ENCODE peak calls at places on chromosomes 4 and X, in four cellular contexts. Z is A549, Q is K562, R is HepG2. X is an unnamed sample.

GRCh38 chr4:26256016-26256415 is 64.8 kb upstream of the RBPJ start:
- DNase-seq in Z (no peak), Q (no peak), R (no peak), X (peak)

GRCh38 chrX:63743596-63743995 is 41.4 kb downstream of the ARHGEF9 start:
- DNase-seq in Z (no peak), Q (no peak), R (no peak), X (no peak)

GRCh38 chr4:148030486-148030885 is 298.6 kb downstream of the ARHGAP10 start:
- DNase-seq in Z (no peak), Q (no peak), R (no peak), X (peak)

GRCh38 chr4:108917255-108917654 is 154.4 kb upstream of the ETNPPL start:
- DNase-seq in Z (no peak), Q (no peak), R (no peak), X (no peak)

GRCh38 chr4:15920723-15921591 is 17.6 kb downstream of the FGFBP1 start:
- DNase-seq in Z (peak), Q (no peak), R (no peak), X (peak)

GRCh38 chr4:13535708-13536361 is 8.5 kb downstream of the NKX3-2 start:
- DNase-seq in Z (no peak), Q (no peak), R (no peak), X (no peak)

GRCh38 chr4:54085284-54085683 is 14.7 kb upstream of the GSX2 start:
- DNase-seq in Z (peak), Q (no peak), R (peak), X (peak)

GRCh38 chr4:53706422-53707032 is 115.2 kb upstream of the LNX1 start:
- DNase-seq in Z (peak), Q (peak), R (peak), X (peak)

GRCh38 chr4:138775890-138776289 is 239.7 kb upstream of the NOCT start:
- DNase-seq in Z (no peak), Q (no peak), R (no peak), X (no peak)

GRCh38 chr4:137703225-137703624 is 170.9 kb upstream of the PCDH18 start:
- DNase-seq in Z (no peak), Q (no peak), R (no peak), X (no peak)

GRCh38 chr4:4852591-4853362 is 6.7 kb upstream of the MSX1 start:
- DNase-seq in Z (no peak), Q (peak), R (no peak), X (peak)

GRCh38 chr4:11783588-11783987 is 354.9 kb upstream of the HS3ST1 start:
- DNase-seq in Z (no peak), Q (no peak), R (no peak), X (no peak)

GRCh38 chrX:40444133-40444532 is 136.6 kb upstream of the ATP6AP2 start:
- DNase-seq in Z (no peak), Q (no peak), R (no peak), X (no peak)

GRCh38 chr4:166527500-166527899 is 654.5 kb downstream of the TLL1 start:
- DNase-seq in Z (no peak), Q (no peak), R (no peak), X (no peak)

GRCh38 chr4:14529653-14530052 is 472.6 kb upstream of the CPEB2 start:
- DNase-seq in Z (peak), Q (no peak), R (no peak), X (no peak)

GRCh38 chr4:126991965-126992364 is 640.8 kb upstream of the INTU start:
- DNase-seq in Z (no peak), Q (no peak), R (no peak), X (peak)

GRCh38 chrX:100636321-100636991 is at the start of gene TSPAN6:
- DNase-seq in Z (peak), Q (no peak), R (peak), X (peak)

GRCh38 chr4:78592104-78592783 is 40.7 kb downstream of the ANXA3 start:
- DNase-seq in Z (peak), Q (peak), R (no peak), X (no peak)

GRCh38 chrX:1554469-1555210 is 17.7 kb upstream of the P2RY8 start:
- DNase-seq in Z (no peak), Q (no peak), R (no peak), X (no peak)

GRCh38 chrX:1521459-1521956 is 15.5 kb downstream of the P2RY8 start:
- DNase-seq in Z (peak), Q (no peak), R (peak), X (no peak)

GRCh38 chr4:94304365-94304971 is 38.2 kb downstream of the HPGDS start:
- DNase-seq in Z (peak), Q (peak), R (peak), X (peak)

GRCh38 chr4:88672987-88673386 is 24.6 kb downstream of the NAP1L5 start:
- DNase-seq in Z (peak), Q (peak), R (peak), X (peak)

GRCh38 chr4:165872443-165873297 is at the start of gene TLL1:
- DNase-seq in Z (no peak), Q (no peak), R (no peak), X (no peak)

DNA sequence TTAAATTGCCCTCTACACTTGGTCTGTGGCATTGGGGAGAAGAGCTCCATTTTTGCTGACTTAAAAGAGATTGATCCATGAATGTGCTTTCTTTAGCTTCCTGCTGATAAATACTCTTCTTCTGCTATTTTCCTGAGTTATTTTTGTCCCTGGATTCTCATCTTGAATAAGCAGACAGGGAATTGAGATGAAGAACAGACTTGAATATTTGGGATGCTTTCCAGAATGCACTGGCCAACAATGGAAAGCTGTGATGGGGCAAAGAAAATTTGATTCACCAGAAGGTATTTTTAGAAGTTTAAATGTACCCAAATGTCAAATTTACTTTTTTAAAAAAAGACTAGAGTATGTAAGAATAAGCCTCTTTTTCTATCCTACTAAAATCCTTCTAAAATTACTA is 309.9 kb upstream of the PPP1R2C start:
- DNase-seq in Z (no peak), Q (no peak), R (no peak), X (no peak)
- TF ChIP-seq SMC3 in Z (no peak), Q (no peak), R (no peak), X (no peak)

GRCh38 chr4:130288576-130288975 is 1192.6 kb downstream of the C4orf33 start:
- DNase-seq in Z (no peak), Q (no peak), R (no peak), X (no peak)
- TF ChIP-seq SMC3 in Z (no peak), Q (no peak), R (no peak), X (no peak)

GRCh38 chr4:71472946-71473345 is 134.1 kb downstream of the SLC4A4 start:
- DNase-seq in Z (peak), Q (no peak), R (no peak), X (peak)
- TF ChIP-seq SMC3 in Z (no peak), Q (no peak), R (no peak), X (no peak)

DNA sequence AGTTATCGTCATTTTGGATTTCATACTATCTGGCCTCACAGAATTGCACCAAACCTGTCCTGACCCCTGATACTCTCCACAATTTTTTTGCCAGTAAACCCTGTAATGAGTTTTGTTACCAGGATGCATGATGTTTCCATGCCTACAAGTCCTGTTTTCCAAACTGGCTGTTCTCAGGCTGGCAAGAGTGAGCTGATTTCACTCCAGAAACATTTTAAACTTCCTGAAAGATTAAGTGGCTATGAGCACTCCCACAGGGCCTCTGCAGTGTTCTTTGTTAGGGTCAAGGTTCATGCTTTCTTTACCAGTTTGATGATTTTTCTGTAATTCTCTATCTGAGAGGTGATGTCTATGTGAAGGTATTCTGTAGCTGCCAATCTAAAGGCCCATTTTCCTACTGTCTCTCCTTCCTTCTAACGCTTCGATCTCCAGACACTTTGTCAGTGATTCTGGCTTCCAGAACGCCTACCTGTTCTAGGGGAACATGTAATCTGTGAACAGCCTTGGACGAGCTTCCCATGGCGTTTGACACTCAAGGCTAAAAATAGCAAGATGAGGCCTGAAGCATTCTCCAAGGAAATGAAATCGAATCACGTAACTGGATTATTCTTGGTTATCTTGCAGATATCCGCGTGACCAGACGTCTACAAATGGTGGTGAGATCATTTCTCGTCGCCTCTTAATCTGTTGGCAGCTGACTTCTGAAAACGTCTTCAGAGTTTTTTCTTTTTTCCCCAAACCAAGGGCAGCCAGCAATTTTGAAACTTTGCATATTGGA is 31.9 kb upstream of the PDLIM3 start:
- DNase-seq in Z (peak), Q (no peak), R (peak), X (peak)
- TF ChIP-seq SMC3 in Z (no peak), Q (no peak), R (no peak), X (no peak)

GRCh38 chr4:6772223-6772928 is 10.2 kb upstream of the KIAA0232 start:
- DNase-seq in Z (no peak), Q (no peak), R (no peak), X (no peak)
- TF ChIP-seq SMC3 in Z (no peak), Q (no peak), R (no peak), X (no peak)